ENCODE peak calls at places on chromosomes 6 and 20, in seven cellular contexts. T is HTR-8/SVneo; G is activated effector memory CD4-positive, alpha-beta T cell treated with Interleukin-2 at 50 U/mL for 16 hours; H is GM12891; E is activated naive CD8-positive, alpha-beta T cell treated with anti-CD3 and anti-CD28 coated beads for 36 hours; V is NCI-H524; L is lower leg skin. Z is an unnamed sample.

GRCh38 chr6:42512498-42513042 is 51.3 kb upstream of the UBR2 start:
- DNase-seq in T (no peak), G (no peak), H (no peak), E (no peak), V (no peak), L (no peak), Z (no peak)

GRCh38 chr20:3751284-3751663 is 16.3 kb downstream of the ADISSP start:
- DNase-seq in T (no peak), G (no peak), H (no peak), E (no peak), V (no peak), L (no peak), Z (no peak)

GRCh38 chr6:135306166-135306565 is 125.1 kb downstream of the MYB start:
- DNase-seq in T (no peak), G (no peak), H (no peak), E (no peak), V (no peak), L (no peak), Z (no peak)

GRCh38 chr20:43669332-43669731 is 2.4 kb downstream of the MYBL2 start:
- DNase-seq in T (peak; percentile 78), G (no peak), H (no peak), E (no peak), V (no peak), L (no peak), Z (peak; percentile 13)

GRCh38 chr20:59933296-59933848 is at the start of gene SYCP2:
- DNase-seq in T (no peak), G (peak; percentile 60), H (no peak), E (peak; percentile 69), V (no peak), L (no peak), Z (peak; percentile 36)

GRCh38 chr6:157759028-157759427 is 64.0 kb upstream of the SNX9 start:
- DNase-seq in T (no peak), G (no peak), H (no peak), E (no peak), V (no peak), L (no peak), Z (no peak)

GRCh38 chr6:130602151-130602770 is 224.9 kb upstream of the SMLR1 start:
- DNase-seq in T (peak; percentile 81), G (no peak), H (no peak), E (no peak), V (no peak), L (no peak), Z (peak; percentile 93)

GRCh38 chr20:40251284-40251932 is 437.6 kb downstream of the MAFB start:
- DNase-seq in T (peak; percentile 11), G (no peak), H (no peak), E (no peak), V (peak; percentile 14), L (no peak), Z (peak; percentile 39)

GRCh38 chr6:140581601-140582000 is 1207.2 kb upstream of the CITED2 start:
- DNase-seq in T (no peak), G (no peak), H (no peak), E (no peak), V (no peak), L (no peak), Z (no peak)

GRCh38 chr6:86456786-86457185 is 480.5 kb upstream of the HTR1E start:
- DNase-seq in T (no peak), G (no peak), H (no peak), E (no peak), V (no peak), L (no peak), Z (no peak)

GRCh38 chr6:138001750-138002349 is 105.4 kb downstream of the PERP start:
- DNase-seq in T (peak; percentile 44), G (peak; percentile 45), H (no peak), E (peak; percentile 46), V (peak; percentile 11), L (peak; percentile 66), Z (peak; percentile 39)

GRCh38 chr6:13754644-13755043 is 43.0 kb upstream of the RANBP9 start:
- DNase-seq in T (no peak), G (no peak), H (no peak), E (no peak), V (no peak), L (no peak), Z (no peak)

GRCh38 chr6:167307342-167307955 is 16.3 kb downstream of the UNC93A start:
- DNase-seq in T (no peak), G (no peak), H (no peak), E (no peak), V (no peak), L (no peak), Z (no peak)

GRCh38 chr6:150298676-150299075 is 70.1 kb upstream of the IYD start:
- DNase-seq in T (no peak), G (no peak), H (no peak), E (no peak), V (no peak), L (no peak), Z (no peak)

GRCh38 chr6:102114402-102114801 is 720.9 kb downstream of the GRIK2 start:
- DNase-seq in T (no peak), G (no peak), H (peak; percentile 1), E (no peak), V (no peak), L (no peak), Z (no peak)

GRCh38 chr6:47400581-47400980 is 77.0 kb upstream of the CD2AP start:
- DNase-seq in T (no peak), G (no peak), H (no peak), E (no peak), V (no peak), L (no peak), Z (no peak)

GRCh38 chr6:87154641-87155271 is 609 bp upstream of the ZNF292 start:
- DNase-seq in T (peak; percentile 59), G (no peak), H (peak; percentile 56), E (peak; percentile 80), V (peak; percentile 88), L (no peak), Z (peak; percentile 82)

GRCh38 chr6:144840619-144841018 is 555.5 kb downstream of the UTRN start:
- DNase-seq in T (no peak), G (no peak), H (no peak), E (no peak), V (no peak), L (no peak), Z (no peak)

GRCh38 chr6:49325901-49326300 is 137.2 kb downstream of the MMUT start:
- DNase-seq in T (no peak), G (no peak), H (no peak), E (no peak), V (no peak), L (no peak), Z (no peak)

GRCh38 chr6:27293436-27294152 is 18.5 kb downstream of the POM121L2 start:
- DNase-seq in T (no peak), G (no peak), H (no peak), E (no peak), V (peak; percentile 17), L (no peak), Z (peak; percentile 47)

GRCh38 chr20:12535316-12535715 is 473.5 kb upstream of the SPTLC3 start:
- DNase-seq in T (no peak), G (no peak), H (no peak), E (no peak), V (peak; percentile 74), L (no peak), Z (no peak)

GRCh38 chr6:41408576-41408975 is 73.2 kb downstream of the NCR2 start:
- DNase-seq in T (no peak), G (no peak), H (no peak), E (no peak), V (no peak), L (no peak), Z (no peak)

GRCh38 chr6:118401325-118401998 is 146.6 kb upstream of the PLN start:
- DNase-seq in T (no peak), G (no peak), H (no peak), E (no peak), V (no peak), L (no peak), Z (no peak)

GRCh38 chr6:141580988-141581387 is 551.7 kb upstream of the GJE1 start:
- DNase-seq in T (peak; percentile 3), G (no peak), H (no peak), E (no peak), V (no peak), L (no peak), Z (peak; percentile 78)

GRCh38 chr6:15401769-15402250 is 155.9 kb downstream of the JARID2 start:
- DNase-seq in T (no peak), G (no peak), H (no peak), E (no peak), V (no peak), L (no peak), Z (no peak)

GRCh38 chr6:42704251-42704936 is 18.0 kb downstream of the PRPH2 start:
- DNase-seq in T (no peak), G (no peak), H (no peak), E (no peak), V (no peak), L (no peak), Z (no peak)

GRCh38 chr6:43924222-43924702 is 154.3 kb downstream of the VEGFA start:
- DNase-seq in T (no peak), G (peak; percentile 40), H (no peak), E (peak; percentile 68), V (no peak), L (no peak), Z (peak; percentile 21)

GRCh38 chr6:93059911-93060310 is 359.4 kb downstream of the EPHA7 start:
- DNase-seq in T (no peak), G (no peak), H (no peak), E (no peak), V (no peak), L (no peak), Z (no peak)

GRCh38 chr6:39882567-39882953 is 51.7 kb downstream of the MOCS1 start:
- DNase-seq in T (peak; percentile 59), G (no peak), H (no peak), E (no peak), V (no peak), L (no peak), Z (peak; percentile 99)